ENCODE peak calls at places on chromosomes 7 and 10, in four cellular contexts. B, W, V and C are unnamed samples.

GRCh38 chr10:122849090-122849489 is 3.4 kb upstream of the CUZD1 start:
- DNase-seq in B (no peak), W (no peak), V (no peak), C (no peak)

GRCh38 chr10:104345941-104346340 is 7.7 kb upstream of the ITPRIP start:
- DNase-seq in B (no peak), W (no peak), V (no peak), C (no peak)

GRCh38 chr10:13458107-13458761 is 70.6 kb downstream of the BEND7 start:
- DNase-seq in B (no peak), W (peak), V (no peak), C (peak)

GRCh38 chr7:30344513-30344912 is 60.1 kb downstream of the ZNRF2 start:
- DNase-seq in B (no peak), W (no peak), V (no peak), C (no peak)

GRCh38 chr10:70714961-70715360 is 42.7 kb downstream of the ADAMTS14 start:
- DNase-seq in B (no peak), W (no peak), V (no peak), C (no peak)

GRCh38 chr7:74206589-74207120 is 3.2 kb upstream of the LAT2 start:
- DNase-seq in B (peak), W (peak), V (peak), C (peak)

GRCh38 chr10:70680899-70681730 is 8.8 kb downstream of the ADAMTS14 start:
- DNase-seq in B (no peak), W (no peak), V (no peak), C (no peak)

GRCh38 chr7:17300012-17300411 is 1.6 kb downstream of the AHR start:
- DNase-seq in B (no peak), W (no peak), V (no peak), C (no peak)

GRCh38 chr7:74068378-74069085 is 15.1 kb upstream of the LIMK1 start:
- DNase-seq in B (no peak), W (no peak), V (no peak), C (no peak)

GRCh38 chr7:45081670-45081974 is 7.1 kb downstream of the NACAD start:
- DNase-seq in B (no peak), W (no peak), V (no peak), C (no peak)

GRCh38 chr10:51574248-51575067 is 124.9 kb downstream of the CSTF2T start:
- DNase-seq in B (no peak), W (no peak), V (no peak), C (no peak)

GRCh38 chr10:26486985-26487850 is 49.1 kb downstream of the APBB1IP start:
- DNase-seq in B (peak), W (no peak), V (peak), C (no peak)

GRCh38 chr7:55211721-55212120 is 153.4 kb upstream of the LANCL2 start:
- DNase-seq in B (no peak), W (no peak), V (no peak), C (no peak)

GRCh38 chr10:52318822-52319464 is 4.9 kb downstream of the DKK1 start:
- DNase-seq in B (no peak), W (no peak), V (peak), C (no peak)

GRCh38 chr7:104772405-104772821 is 241.6 kb upstream of the KMT2E start:
- DNase-seq in B (no peak), W (no peak), V (no peak), C (no peak)

GRCh38 chr7:107837145-107837512 is 34.1 kb upstream of the SLC26A3 start:
- DNase-seq in B (no peak), W (no peak), V (no peak), C (no peak)

GRCh38 chr7:50720295-50720694 is 62.4 kb downstream of the GRB10 start:
- DNase-seq in B (no peak), W (no peak), V (no peak), C (no peak)

GRCh38 chr10:122121059-122121458 is 132.1 kb downstream of the TACC2 start:
- DNase-seq in B (no peak), W (no peak), V (no peak), C (no peak)

GRCh38 chr10:36181421-36181820 is 539.3 kb upstream of the FZD8 start:
- DNase-seq in B (no peak), W (no peak), V (no peak), C (no peak)

GRCh38 chr10:16965740-16966447 is 148.7 kb upstream of the RSU1 start:
- DNase-seq in B (no peak), W (no peak), V (peak), C (no peak)

GRCh38 chr7:25789701-25790240 is 362.2 kb upstream of the NFE2L3 start:
- DNase-seq in B (no peak), W (no peak), V (no peak), C (no peak)

GRCh38 chr7:128885370-128886187 is 22.9 kb downstream of the ATP6V1F start:
- DNase-seq in B (no peak), W (no peak), V (no peak), C (no peak)

GRCh38 chr10:72087392-72087968 is 871 bp downstream of the SPOCK2 start:
- DNase-seq in B (no peak), W (no peak), V (no peak), C (peak)

GRCh38 chr7:73904219-73905136 is 43.5 kb downstream of the TMEM270 start:
- DNase-seq in B (no peak), W (peak), V (no peak), C (peak)

GRCh38 chr10:59606551-59606961 is 103.1 kb downstream of the SLC16A9 start:
- DNase-seq in B (no peak), W (peak), V (no peak), C (no peak)

GRCh38 chr10:6062101-6062771 is at the start of gene IL2RA:
- DNase-seq in B (no peak), W (no peak), V (no peak), C (no peak)